ENCODE peak calls at places on chromosome 19, in nine cellular contexts. T is body of pancreas, D is heart left ventricle, N is astrocyte, L is esophagus squamous epithelium, K is ascending aorta, H is neural progenitor cell, A is BJ, W is ovary. J is an unnamed sample.

GRCh38 chr19:2569596-2570465 is 93.9 kb downstream of the GADD45B start:
- DNase-seq in T (no peak), D (no peak), N (no peak), L (no peak), K (no peak), H (no peak), A (no peak), W (no peak), J (no peak)

GRCh38 chr19:42693760-42694350 is 46.4 kb downstream of the PSG3 start:
- DNase-seq in T (peak; percentile 37), D (no peak), N (peak; percentile 18), L (no peak), K (no peak), H (no peak), A (no peak), W (no peak), J (no peak)

GRCh38 chr19:19366691-19367396 is 38.6 kb upstream of the GATAD2A start:
- DNase-seq in T (peak; percentile 82), D (peak; percentile 58), N (peak; percentile 54), L (no peak), K (peak; percentile 84), H (peak; percentile 84), A (no peak), W (peak; percentile 56), J (peak; percentile 82)

GRCh38 chr19:18832331-18833140 is 777 bp downstream of the UPF1 start:
- DNase-seq in T (peak; percentile 43), D (no peak), N (no peak), L (no peak), K (no peak), H (peak; percentile 65), A (no peak), W (peak; percentile 33), J (no peak)

GRCh38 chr19:34715357-34715756 is 18.7 kb upstream of the ZNF181 start:
- DNase-seq in T (no peak), D (no peak), N (no peak), L (no peak), K (no peak), H (no peak), A (no peak), W (no peak), J (no peak)

GRCh38 chr19:8192227-8192820 is 16.8 kb upstream of the CERS4 start:
- DNase-seq in T (no peak), D (no peak), N (no peak), L (no peak), K (no peak), H (peak; percentile 54), A (no peak), W (no peak), J (no peak)

GRCh38 chr19:18322318-18322758 is 538 bp downstream of the LSM4 start:
- DNase-seq in T (no peak), D (peak; percentile 51), N (peak; percentile 60), L (no peak), K (peak; percentile 74), H (peak; percentile 81), A (no peak), W (peak; percentile 45), J (peak; percentile 49)

GRCh38 chr19:32201661-32202060 is 143.7 kb upstream of the ZNF507 start:
- DNase-seq in T (no peak), D (no peak), N (no peak), L (no peak), K (no peak), H (peak; percentile 21), A (no peak), W (no peak), J (no peak)

GRCh38 chr19:33022472-33023116 is 42.1 kb downstream of the RHPN2 start:
- DNase-seq in T (no peak), D (no peak), N (no peak), L (no peak), K (no peak), H (peak; percentile 84), A (no peak), W (no peak), J (no peak)

GRCh38 chr19:13840751-13841338 is 36.1 kb upstream of the NANOS3 start:
- DNase-seq in T (no peak), D (no peak), N (no peak), L (no peak), K (no peak), H (no peak), A (no peak), W (no peak), J (no peak)

GRCh38 chr19:6535558-6536137 is 4.8 kb downstream of the TNFSF9 start:
- DNase-seq in T (no peak), D (no peak), N (no peak), L (no peak), K (no peak), H (no peak), A (no peak), W (no peak), J (no peak)

GRCh38 chr19:3986260-3987041 is 1.2 kb upstream of the EEF2 start:
- DNase-seq in T (peak; percentile 76), D (peak; percentile 67), N (peak; percentile 52), L (no peak), K (no peak), H (peak; percentile 74), A (no peak), W (no peak), J (no peak)

GRCh38 chr19:49343127-49343526 is 7.9 kb downstream of the CD37 start:
- DNase-seq in T (no peak), D (no peak), N (no peak), L (no peak), K (no peak), H (no peak), A (no peak), W (peak; percentile 14), J (no peak)

GRCh38 chr19:30228726-30229523 is 143.3 kb upstream of the ZNF536 start:
- DNase-seq in T (no peak), D (no peak), N (no peak), L (no peak), K (no peak), H (peak; percentile 65), A (no peak), W (no peak), J (no peak)

DNA sequence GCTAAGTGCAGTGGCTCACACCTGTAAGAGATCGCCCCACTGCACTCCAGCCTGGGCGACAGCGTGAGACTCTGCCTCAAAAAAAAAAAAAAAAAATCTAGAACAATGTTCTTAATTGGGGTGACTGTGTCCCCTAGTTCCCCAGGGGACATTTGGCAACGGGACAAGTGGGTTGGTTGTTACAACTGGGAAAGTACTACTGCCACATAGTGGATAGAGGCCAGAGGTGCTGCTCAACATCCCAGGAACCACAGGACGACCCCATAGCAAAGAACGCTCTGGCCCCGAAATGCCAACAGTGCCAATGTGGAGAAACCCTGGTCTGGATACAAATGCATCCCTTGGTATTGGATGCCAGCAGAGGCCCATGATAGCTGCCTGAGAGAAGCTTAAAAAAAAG is 11.8 kb downstream of the NLRP12 start:
- DNase-seq in T (no peak), D (no peak), N (no peak), L (no peak), K (no peak), H (peak; percentile 41), A (no peak), W (no peak), J (no peak)
- TF ChIP-seq CTCF in T (no peak), D (no peak), N (no peak), L (no peak), K (no peak), H (peak; percentile 46), A (peak; percentile 18), W (no peak), J (no peak)

DNA sequence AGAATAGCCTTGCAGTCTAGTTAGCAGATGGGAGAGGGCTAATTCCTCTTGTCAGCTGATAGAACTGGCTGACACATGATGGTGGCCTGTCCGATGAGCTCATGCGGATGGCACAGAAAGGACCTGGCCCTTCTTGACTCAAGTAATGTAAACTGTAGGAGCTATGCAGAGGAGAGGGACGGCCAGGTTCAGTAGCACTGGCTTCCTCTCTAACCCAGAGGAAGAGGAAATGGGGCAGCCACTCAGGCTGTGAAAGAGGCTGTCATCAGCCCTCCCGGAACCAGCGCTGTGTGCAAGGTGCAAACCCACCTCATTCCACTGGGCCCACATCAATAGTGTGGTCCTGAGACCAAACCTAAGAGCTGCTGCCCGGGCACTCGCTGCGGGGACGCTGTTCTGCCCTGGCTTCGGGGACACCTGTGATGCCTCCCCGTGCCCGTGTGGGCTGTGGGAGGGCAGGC is 30.7 kb upstream of the USE1 start:
- DNase-seq in T (no peak), D (no peak), N (no peak), L (no peak), K (no peak), H (no peak), A (no peak), W (no peak), J (no peak)
- H3K4me3 ChIP-seq in T (no peak overlapping the region), D (no peak overlapping the region), N (no peak overlapping the region), L (no peak overlapping the region), K (no peak overlapping the region), H (no peak overlapping the region), A (no peak overlapping the region), W (no peak overlapping the region), J (no peak overlapping the region)

GRCh38 chr19:37355901-37356300 is 15.0 kb upstream of the ZNF527 start:
- DNase-seq in T (no peak), D (no peak), N (no peak), L (no peak), K (no peak), H (no peak), A (no peak), W (no peak), J (no peak)
- H3K36me3 ChIP-seq in T (peaks cover 6% of the 10 kb centered on the region), D (peaks cover 92% of the 10 kb centered on the region), N (no peaks in the 10 kb centered on the region), L (no peaks in the 10 kb centered on the region), K (peaks cover 68% of the 10 kb centered on the region), H (peaks cover 34% of the 10 kb centered on the region), A (no peaks in the 10 kb centered on the region), W (no peaks in the 10 kb centered on the region), J (peaks cover 78% of the 10 kb centered on the region)

GRCh38 chr19:5028229-5028886 is 59.4 kb downstream of the KDM4B start:
- DNase-seq in T (no peak), D (no peak), N (no peak), L (no peak), K (no peak), H (no peak), A (no peak), W (no peak), J (no peak)

GRCh38 chr19:5030136-5030820 is 61.4 kb downstream of the KDM4B start:
- DNase-seq in T (no peak), D (no peak), N (no peak), L (no peak), K (no peak), H (no peak), A (no peak), W (no peak), J (no peak)

GRCh38 chr19:5024282-5024681 is 55.4 kb downstream of the KDM4B start:
- DNase-seq in T (no peak), D (no peak), N (no peak), L (no peak), K (no peak), H (no peak), A (no peak), W (no peak), J (peak; percentile 65)

GRCh38 chr19:5025027-5025426 is 56.1 kb downstream of the KDM4B start:
- DNase-seq in T (no peak), D (no peak), N (no peak), L (no peak), K (no peak), H (peak; percentile 44), A (no peak), W (no peak), J (no peak)

DNA sequence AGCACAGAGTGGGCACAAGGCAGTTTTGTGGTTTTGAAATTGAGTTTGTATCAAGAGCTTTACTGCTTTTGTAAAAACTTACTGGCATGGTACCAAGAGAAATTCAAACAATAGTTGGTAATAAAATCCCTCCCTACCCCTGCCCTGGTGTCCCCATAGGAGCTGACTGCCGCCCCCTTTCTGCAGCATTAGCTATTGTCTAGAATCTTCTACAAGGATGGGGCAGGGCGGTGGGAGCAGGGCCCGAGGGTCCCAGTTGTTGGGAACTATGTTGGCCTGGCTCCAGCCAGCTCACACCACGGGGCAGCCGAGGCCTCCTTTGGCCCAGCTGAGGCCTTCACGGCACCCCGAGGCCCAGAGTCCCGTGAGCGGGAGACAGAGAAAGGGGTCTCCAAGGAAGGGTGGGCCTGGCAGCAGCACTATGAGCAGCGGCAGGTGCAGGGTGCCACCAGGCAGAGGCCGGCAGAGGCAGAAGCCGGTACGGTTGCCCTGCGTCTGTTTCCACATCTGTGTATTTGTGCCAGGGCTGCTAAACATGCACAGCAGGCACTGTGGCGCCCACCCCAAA is 57.9 kb downstream of the KDM4B start:
- DNase-seq in T (no peak), D (no peak), N (no peak), L (no peak), K (no peak), H (no peak), A (no peak), W (no peak), J (no peak)
- TF ChIP-seq CTCF in T (no peak), D (peak; percentile 12), N (no peak), L (no peak), K (no peak), H (peak; percentile 29), A (peak; percentile 30), W (no peak), J (no peak)